ENCODE peak calls at places on chromosomes 1 and 21, in four cellular contexts. Q is sigmoid colon; V is CD8-positive, alpha-beta T cell; Y is thoracic aorta. I is an unnamed sample. For H3K9me3, the result is how much of the 10 kb centered on the place peaks cover.

GRCh38 chr1:8602471-8603219 is 214.8 kb downstream of the RERE start:
- DNase-seq in Q (no peak), V (no peak), Y (no peak), I (no peak)

GRCh38 chr21:29384608-29385359 is 86.1 kb downstream of the BACH1 start:
- DNase-seq in Q (no peak), V (no peak), Y (no peak), I (no peak)

GRCh38 chr1:171420810-171421209 is 64.5 kb upstream of the PRRC2C start:
- DNase-seq in Q (no peak), V (no peak), Y (no peak), I (no peak)

GRCh38 chr1:180262628-180263488 is 32.8 kb downstream of the LHX4 start:
- DNase-seq in Q (no peak), V (no peak), Y (no peak), I (no peak)

GRCh38 chr1:202501281-202501680 is 152.8 kb downstream of the PPP1R12B start:
- DNase-seq in Q (no peak), V (no peak), Y (no peak), I (no peak)

GRCh38 chr1:7477593-7477992 is 293.5 kb upstream of the VAMP3 start:
- DNase-seq in Q (no peak), V (no peak), Y (no peak), I (no peak)

GRCh38 chr1:147890177-147890790 is 12.3 kb upstream of the GJA8 start:
- DNase-seq in Q (no peak), V (peak), Y (no peak), I (peak)

GRCh38 chr1:176469450-176469985 is 6.5 kb downstream of the PAPPA2 start:
- DNase-seq in Q (no peak), V (no peak), Y (no peak), I (no peak)

DNA sequence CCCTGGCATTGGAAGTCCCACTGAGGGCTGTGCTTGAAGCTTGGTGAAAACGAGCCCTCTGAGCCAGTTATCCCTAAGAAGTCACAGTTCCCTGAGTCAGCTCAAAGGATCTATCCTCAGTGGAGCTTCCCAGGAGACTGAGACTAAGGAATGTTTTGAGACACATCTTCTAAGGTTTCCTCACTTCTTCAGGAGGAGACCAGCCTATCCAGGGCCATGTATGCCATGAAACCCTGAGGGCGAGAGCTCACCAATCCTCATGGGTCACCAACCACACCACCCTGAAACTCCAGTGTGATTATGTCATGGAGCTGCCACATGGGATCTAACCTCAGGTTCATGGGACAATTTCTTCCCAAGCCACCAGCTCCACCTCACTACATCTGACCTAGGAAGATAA is 7.6 kb upstream of the TIE1 start:
- DNase-seq in Q (no peak), V (no peak), Y (no peak), I (no peak)
- H3K27ac ChIP-seq in Q (no peak), V (no peak), Y (no peak), I (no peak)

GRCh38 chr1:30008372-30008997 is 714.9 kb downstream of the MATN1 start:
- DNase-seq in Q (no peak), V (no peak), Y (no peak), I (no peak)

GRCh38 chr1:30011970-30012369 is 711.4 kb downstream of the MATN1 start:
- DNase-seq in Q (no peak), V (no peak), Y (no peak), I (no peak)

GRCh38 chr1:30008998-30009657 is 714.3 kb downstream of the MATN1 start:
- DNase-seq in Q (no peak), V (no peak), Y (no peak), I (no peak)

GRCh38 chr1:30009720-30010119 is 713.7 kb downstream of the MATN1 start:
- DNase-seq in Q (no peak), V (no peak), Y (no peak), I (no peak)

GRCh38 chr1:30010506-30011106 is 712.8 kb downstream of the MATN1 start:
- DNase-seq in Q (no peak), V (no peak), Y (no peak), I (no peak)
- H3K9me3 ChIP-seq in Q (under half), V (under half), Y (under half), I (under half)

DNA sequence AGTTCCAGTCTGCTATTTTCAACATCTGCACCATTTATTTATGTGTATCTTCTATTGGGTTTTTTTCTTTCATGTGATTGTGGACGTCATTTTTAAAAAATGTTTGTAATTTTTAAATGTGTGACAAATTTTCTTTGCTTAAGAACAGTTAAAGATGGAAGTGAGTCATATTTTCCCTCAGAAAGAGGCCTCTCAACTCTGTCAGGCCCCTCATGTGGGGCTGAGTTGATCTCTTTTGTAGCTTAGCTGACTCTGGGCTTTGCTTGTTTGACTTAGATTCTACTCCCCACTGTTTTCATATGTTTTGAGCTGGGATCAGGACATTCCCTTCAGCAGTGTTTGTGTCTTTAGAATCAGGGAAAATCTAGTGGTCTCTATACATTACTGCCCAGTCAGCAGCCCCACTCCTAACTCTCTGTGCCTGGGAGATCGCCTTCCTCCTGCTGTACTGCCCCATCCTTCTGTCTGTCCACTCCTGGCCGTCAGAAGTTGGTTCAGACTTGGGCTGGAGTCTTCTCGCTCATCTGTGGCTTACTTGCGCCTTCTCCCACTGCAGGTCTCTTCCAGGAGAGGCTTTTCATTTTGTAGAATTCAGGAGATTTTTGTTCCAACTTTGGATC is 137.4 kb downstream of the DYRK1A start:
- DNase-seq in Q (no peak), V (no peak), Y (no peak), I (no peak)
- H3K27ac ChIP-seq in Q (no peak), V (no peak), Y (no peak), I (no peak)

GRCh38 chr1:151942882-151943281 is 33.6 kb upstream of the THEM4 start:
- DNase-seq in Q (no peak), V (no peak), Y (no peak), I (no peak)
- H3K9me3 ChIP-seq in Q (under half), V (under half), Y (under half), I (under half)

DNA sequence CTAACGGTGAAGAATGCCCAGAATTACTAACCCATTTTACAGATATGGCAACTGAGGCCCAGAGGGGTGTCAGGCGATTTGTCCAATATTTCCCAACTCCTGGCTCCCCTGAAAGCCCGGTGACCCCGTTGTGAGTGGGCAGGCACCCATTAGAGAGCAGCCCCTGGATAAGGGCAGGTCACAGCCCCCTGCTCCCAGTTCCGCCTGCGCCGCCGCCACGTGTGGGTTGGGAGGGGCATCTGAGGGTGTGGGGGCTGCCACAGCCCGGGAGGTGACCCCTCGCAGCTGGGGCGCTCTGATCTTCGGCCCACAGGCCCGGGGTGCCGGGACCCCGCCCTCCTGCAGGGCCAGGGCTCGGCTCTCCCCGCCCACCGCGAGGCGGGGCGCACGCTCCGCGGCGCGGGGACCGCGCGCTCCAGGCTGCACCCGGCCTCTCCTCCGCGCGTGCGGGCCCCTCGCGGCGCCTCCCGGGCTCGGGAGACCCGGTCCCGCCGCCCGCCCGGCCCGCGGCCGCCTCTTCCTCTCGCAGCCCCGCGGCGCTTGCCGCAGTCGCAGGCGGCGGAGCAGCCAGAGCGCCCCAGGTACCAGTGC is at the start of gene HTR6:
- DNase-seq in Q (no peak), V (no peak), Y (no peak), I (no peak)
- H3K27ac ChIP-seq in Q (no peak), V (no peak), Y (no peak), I (no peak)

GRCh38 chr1:240226102-240226501 is 134.4 kb downstream of the FMN2 start:
- DNase-seq in Q (no peak), V (no peak), Y (no peak), I (no peak)
- H3K9me3 ChIP-seq in Q (under half), V (under half), Y (under half), I (under half)

DNA sequence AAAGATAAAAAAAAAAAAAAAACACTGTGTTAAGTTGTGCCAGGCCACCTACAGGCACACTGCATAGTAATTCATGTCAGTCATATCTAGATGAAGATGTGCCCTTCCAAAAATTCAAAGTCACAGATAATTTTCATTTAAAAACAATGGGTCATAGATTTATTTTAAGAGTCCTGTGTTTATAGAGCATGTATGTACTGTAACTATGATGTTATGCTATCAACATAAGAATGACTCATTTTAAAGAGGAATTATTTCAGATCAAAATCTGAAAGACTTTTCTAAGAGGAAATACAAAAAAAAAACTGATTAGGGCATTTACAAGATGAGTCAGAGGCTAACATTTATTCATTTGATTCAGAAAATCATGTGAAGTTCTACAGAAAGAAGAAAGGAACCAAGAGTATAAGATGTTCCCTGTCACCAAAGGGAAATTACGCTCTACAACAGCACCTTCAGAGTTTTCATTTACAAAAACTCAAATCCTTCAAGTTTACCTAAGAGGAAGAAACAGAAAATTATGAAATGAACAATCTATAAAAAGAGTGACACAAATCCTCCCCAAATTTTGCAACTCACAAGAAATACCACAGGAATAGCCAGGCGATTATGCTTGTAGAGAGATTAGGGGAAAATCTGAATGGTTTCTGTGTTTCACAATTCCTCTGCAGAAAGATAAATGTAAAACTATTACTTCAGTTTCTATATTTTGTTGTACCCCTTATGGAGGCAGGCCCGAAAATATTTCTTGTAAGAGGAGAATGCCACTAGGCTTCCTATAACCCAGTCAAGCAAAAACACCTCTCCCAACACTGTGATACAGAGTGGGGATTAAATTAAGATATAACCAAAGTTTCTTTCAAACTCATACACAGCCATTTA is 13.8 kb downstream of the TP53BP2 start:
- DNase-seq in Q (no peak), V (no peak), Y (no peak), I (no peak)
- H3K27ac ChIP-seq in Q (peak), V (no peak), Y (peak), I (no peak)